ENCODE peak calls at places on chromosomes 5 and 9, in five cellular contexts. T is stimulated activated naive CD4-positive, alpha-beta T cell; Z is psoas muscle; O is activated CD8-positive, alpha-beta memory T cell treated with anti-CD3 and anti-CD28 coated beads for 24 hours; G is heart left ventricle. I is an unnamed sample.

GRCh38 chr5:35369965-35370790 is 139.9 kb upstream of the PRLR start:
- DNase-seq in T (no peak), Z (no peak), O (no peak), G (no peak), I (no peak)

GRCh38 chr9:138119202-138120027 is 241.8 kb downstream of the CACNA1B start:
- DNase-seq in T (no peak), Z (no peak), O (no peak), G (no peak), I (no peak)

GRCh38 chr5:168291961-168292782 is 727 bp downstream of the WWC1 start:
- DNase-seq in T (no peak), Z (peak; percentile 45), O (no peak), G (no peak), I (peak; percentile 38)

GRCh38 chr5:139457653-139458306 is 4.8 kb downstream of the ECSCR start:
- DNase-seq in T (no peak), Z (no peak), O (no peak), G (no peak), I (no peak)

GRCh38 chr9:31030741-31031202 is 1353.7 kb upstream of the ACO1 start:
- DNase-seq in T (no peak), Z (no peak), O (no peak), G (no peak), I (no peak)

GRCh38 chr5:124342586-124342985 is 403.9 kb downstream of the ZNF608 start:
- DNase-seq in T (no peak), Z (peak; percentile 38), O (no peak), G (no peak), I (no peak)

GRCh38 chr5:132230871-132231270 is 3.2 kb upstream of the P4HA2 start:
- DNase-seq in T (no peak), Z (no peak), O (no peak), G (no peak), I (no peak)

GRCh38 chr5:34895641-34896419 is 19.5 kb downstream of the RAD1 start:
- DNase-seq in T (no peak), Z (no peak), O (no peak), G (no peak), I (no peak)

GRCh38 chr9:103037508-103038477 is 42.7 kb downstream of the CYLC2 start:
- DNase-seq in T (no peak), Z (peak; percentile 25), O (no peak), G (no peak), I (no peak)

GRCh38 chr5:56085205-56085604 is 90.4 kb upstream of the IL6ST start:
- DNase-seq in T (no peak), Z (no peak), O (no peak), G (no peak), I (no peak)

GRCh38 chr5:72604111-72604792 is 97.0 kb upstream of the ZNF366 start:
- DNase-seq in T (no peak), Z (no peak), O (no peak), G (no peak), I (no peak)

GRCh38 chr5:110258460-110258859 is 468.0 kb downstream of the TMEM232 start:
- DNase-seq in T (no peak), Z (no peak), O (no peak), G (no peak), I (peak; percentile 71)

GRCh38 chr9:121324316-121324715 is 45.7 kb downstream of the STOM start:
- DNase-seq in T (no peak), Z (no peak), O (no peak), G (no peak), I (no peak)

GRCh38 chr5:52148679-52149078 is 639.0 kb upstream of the ITGA1 start:
- DNase-seq in T (no peak), Z (no peak), O (no peak), G (no peak), I (no peak)